ENCODE peak calls at places on chromosomes 16 and 17, in ten cellular contexts. Y is iPS-NIHi11; C is ecto neural progenitor cell; L is activated effector memory CD4-positive, alpha-beta T cell treated with Interleukin-2 at 50 U/mL for 16 hours; P is mucosa of descending colon; M is Right ventricle myocardium superior; G is cardiac fibroblast; T is T follicular helper cell; J is PC-3; F is fibroblast of mammary gland. H is an unnamed sample.

GRCh38 chr16:77805403-77805802 is 17.0 kb downstream of the VAT1L start:
- DNase-seq in Y (no peak), C (no peak), L (no peak), P (no peak), M (peak), G (no peak), T (no peak), J (no peak), F (no peak), H (no peak)

GRCh38 chr17:45319239-45319703 is 2.5 kb upstream of the MAP3K14 start:
- DNase-seq in Y (no peak), C (no peak), L (no peak), P (no peak), M (no peak), G (peak), T (no peak), J (peak), F (peak), H (no peak)

GRCh38 chr17:9470171-9470570 is 105.4 kb downstream of the STX8 start:
- DNase-seq in Y (no peak), C (no peak), L (no peak), P (no peak), M (no peak), G (peak), T (no peak), J (no peak), F (no peak), H (peak)

GRCh38 chr16:89332248-89333245 is 115.0 kb downstream of the ZNF778 start:
- DNase-seq in Y (no peak), C (no peak), L (no peak), P (peak), M (no peak), G (no peak), T (no peak), J (no peak), F (peak), H (no peak)

GRCh38 chr17:60103957-60104356 is 25.2 kb upstream of the HEATR6 start:
- DNase-seq in Y (no peak), C (no peak), L (no peak), P (no peak), M (no peak), G (no peak), T (no peak), J (no peak), F (no peak), H (no peak)

GRCh38 chr16:15777533-15778203 is 79.2 kb downstream of the MYH11 start:
- DNase-seq in Y (peak), C (peak), L (no peak), P (no peak), M (no peak), G (peak), T (no peak), J (peak), F (peak), H (no peak)

GRCh38 chr16:20938426-20938825 is 37.9 kb downstream of the LYRM1 start:
- DNase-seq in Y (no peak), C (no peak), L (no peak), P (no peak), M (no peak), G (peak), T (no peak), J (peak), F (peak), H (no peak)

GRCh38 chr17:29407856-29408255 is 17.7 kb downstream of the TAOK1 start:
- DNase-seq in Y (no peak), C (no peak), L (no peak), P (no peak), M (no peak), G (no peak), T (no peak), J (no peak), F (peak), H (no peak)

GRCh38 chr16:68387301-68387700 is 61.0 kb downstream of the SMPD3 start:
- DNase-seq in Y (peak), C (no peak), L (no peak), P (peak), M (no peak), G (no peak), T (no peak), J (no peak), F (no peak), H (no peak)

GRCh38 chr17:32693135-32693897 is 183.6 kb downstream of the MYO1D start:
- DNase-seq in Y (no peak), C (no peak), L (no peak), P (no peak), M (no peak), G (no peak), T (no peak), J (no peak), F (no peak), H (no peak)

GRCh38 chr16:9681556-9681955 is 500.7 kb downstream of the GRIN2A start:
- DNase-seq in Y (no peak), C (no peak), L (no peak), P (no peak), M (no peak), G (no peak), T (no peak), J (no peak), F (no peak), H (no peak)

GRCh38 chr16:54268340-54268739 is 18.2 kb downstream of the IRX3 start:
- DNase-seq in Y (no peak), C (no peak), L (no peak), P (no peak), M (no peak), G (no peak), T (no peak), J (no peak), F (no peak), H (no peak)

GRCh38 chr17:45317113-45317820 is 447 bp upstream of the MAP3K14 start:
- DNase-seq in Y (peak), C (peak), L (peak), P (peak), M (peak), G (peak), T (peak), J (peak), F (peak), H (peak)

GRCh38 chr17:16353702-16354174 is 469 bp upstream of the CENPV start:
- DNase-seq in Y (no peak), C (no peak), L (no peak), P (no peak), M (no peak), G (no peak), T (no peak), J (no peak), F (no peak), H (no peak)

GRCh38 chr17:39972271-39972670 is 8.3 kb upstream of the PSMD3 start:
- DNase-seq in Y (no peak), C (no peak), L (no peak), P (no peak), M (no peak), G (no peak), T (no peak), J (no peak), F (peak), H (no peak)

GRCh38 chr17:82639628-82640027 is 8.6 kb downstream of the WDR45B start:
- DNase-seq in Y (no peak), C (peak), L (no peak), P (no peak), M (no peak), G (no peak), T (no peak), J (no peak), F (no peak), H (no peak)